ENCODE peak calls at places on chromosomes 13 and 19, in six cellular contexts. A, J, W, B, E and P are unnamed samples.

GRCh38 chr19:9883764-9884163 is 48.6 kb downstream of the PIN1 start:
- DNase-seq in E (no peak), A (no peak), B (no peak), W (no peak), J (no peak), P (no peak)

GRCh38 chr13:103531278-103531677 is 465.1 kb upstream of the SLC10A2 start:
- DNase-seq in W (no peak), E (no peak), B (no peak), A (no peak), J (no peak), P (no peak)

GRCh38 chr13:31007392-31007791 is 74.9 kb downstream of the TEX26 start:
- DNase-seq in A (no peak), W (no peak), J (no peak), E (peak; percentile 14), B (no peak), P (no peak)

GRCh38 chr13:114319441-114319871 is 5.2 kb downstream of the CHAMP1 start:
- DNase-seq in B (no peak), E (no peak), W (no peak), A (peak; percentile 57), J (no peak), P (no peak)

GRCh38 chr19:2475018-2475701 is 767 bp upstream of the GADD45B start:
- DNase-seq in J (peak; percentile 40), B (peak; percentile 87), E (peak; percentile 87), W (no peak), A (peak; percentile 65), P (peak; percentile 86)

GRCh38 chr19:55310498-55310897 is 14.6 kb downstream of the TMEM150B start:
- DNase-seq in E (no peak), B (no peak), A (no peak), J (no peak), W (no peak), P (no peak)

GRCh38 chr13:50481936-50482335 is 361.6 kb downstream of the DLEU7 start:
- DNase-seq in W (no peak), J (no peak), B (no peak), E (no peak), A (no peak), P (no peak)

GRCh38 chr13:50715402-50716146 is 127.9 kb downstream of the DLEU7 start:
- DNase-seq in J (no peak), A (no peak), W (no peak), E (no peak), B (peak; percentile 77), P (no peak)

GRCh38 chr19:13015361-13016231 is 20.3 kb downstream of the NFIX start:
- DNase-seq in W (no peak), B (no peak), J (no peak), A (peak; percentile 57), E (peak; percentile 59), P (no peak)

GRCh38 chr13:102033719-102034446 is 368.0 kb downstream of the FGF14 start:
- DNase-seq in W (no peak), J (no peak), E (no peak), B (no peak), A (no peak), P (no peak)

GRCh38 chr13:114248011-114248410 is 13.3 kb downstream of the CDC16 start:
- DNase-seq in W (no peak), B (no peak), A (no peak), E (no peak), J (no peak), P (no peak)

GRCh38 chr19:8233370-8233769 is 24.2 kb downstream of the CERS4 start:
- DNase-seq in W (no peak), J (no peak), B (no peak), E (no peak), A (no peak), P (no peak)

GRCh38 chr13:20114066-20114465 is 46.8 kb downstream of the GJA3 start:
- DNase-seq in E (peak; percentile 40), J (no peak), W (no peak), A (no peak), B (no peak), P (no peak)

GRCh38 chr13:104976964-104977363 is 1558.5 kb downstream of the EFNB2 start:
- DNase-seq in B (no peak), J (no peak), W (no peak), A (no peak), E (no peak), P (no peak)

GRCh38 chr19:45166723-45167252 is 6.0 kb upstream of the NKPD1 start:
- DNase-seq in W (no peak), E (peak; percentile 64), J (no peak), B (no peak), A (no peak), P (no peak)

GRCh38 chr13:94192576-94192975 is 286.9 kb downstream of the DCT start:
- DNase-seq in J (peak; percentile 15), B (no peak), W (no peak), A (peak; percentile 34), E (peak; percentile 86), P (no peak)

GRCh38 chr19:33196446-33197193 is 2.5 kb downstream of the LRP3 start:
- DNase-seq in J (no peak), B (no peak), E (no peak), W (no peak), A (no peak), P (no peak)

GRCh38 chr13:66427330-66427990 is 802.7 kb downstream of the PCDH9 start:
- DNase-seq in E (no peak), W (no peak), A (peak; percentile 44), B (no peak), J (no peak), P (no peak)

GRCh38 chr13:49183672-49184315 is 36.3 kb upstream of the MLNR start:
- DNase-seq in J (no peak), A (peak; percentile 3), E (no peak), W (no peak), B (no peak), P (no peak)

GRCh38 chr13:24050292-24050711 is 110.2 kb upstream of the SPATA13 start:
- DNase-seq in J (no peak), A (peak; percentile 60), B (peak; percentile 82), W (no peak), E (no peak), P (peak; percentile 83)